ENCODE peak calls at places on chromosomes 7 and 10, in seven cellular contexts. W is A549, S is stomach, T is AG10803, I is heart left ventricle, Y is kidney epithelial cell, V is Peyer's patch. E is an unnamed sample.

GRCh38 chr7:103150192-103150591 is 1.3 kb upstream of the NAPEPLD start:
- DNase-seq in W (no peak), S (no peak), T (no peak), I (no peak), Y (no peak), V (peak), E (no peak)

GRCh38 chr10:35423505-35424306 is 87.4 kb downstream of the CCNY start:
- DNase-seq in W (no peak), S (no peak), T (peak), I (no peak), Y (no peak), V (no peak), E (no peak)

GRCh38 chr7:22549667-22550513 is 49.9 kb upstream of the STEAP1B start:
- DNase-seq in W (no peak), S (no peak), T (no peak), I (no peak), Y (no peak), V (peak), E (no peak)

GRCh38 chr7:128114806-128115205 is 83.6 kb upstream of the LRRC4 start:
- DNase-seq in W (no peak), S (peak), T (no peak), I (no peak), Y (no peak), V (peak), E (no peak)

GRCh38 chr7:4325732-4326131 is 356.4 kb upstream of the FOXK1 start:
- DNase-seq in W (no peak), S (no peak), T (no peak), I (no peak), Y (no peak), V (no peak), E (no peak)

GRCh38 chr10:45809829-45810228 is 37.5 kb downstream of the AGAP4 start:
- DNase-seq in W (no peak), S (no peak), T (peak), I (no peak), Y (no peak), V (no peak), E (no peak)

GRCh38 chr7:122520961-122521555 is 177.9 kb downstream of the RNF133 start:
- DNase-seq in W (no peak), S (no peak), T (no peak), I (no peak), Y (no peak), V (no peak), E (no peak)

GRCh38 chr7:97024209-97025129 is at the start of gene DLX5:
- DNase-seq in W (no peak), S (no peak), T (peak), I (no peak), Y (no peak), V (no peak), E (no peak)

GRCh38 chr10:92124524-92125168 is 166.2 kb downstream of the CPEB3 start:
- DNase-seq in W (no peak), S (peak), T (peak), I (no peak), Y (peak), V (no peak), E (no peak)

GRCh38 chr7:57245206-57245605 is 113.0 kb upstream of the ZNF479 start:
- DNase-seq in W (no peak), S (no peak), T (no peak), I (no peak), Y (no peak), V (no peak), E (no peak)

GRCh38 chr10:99080275-99080816 is 155.3 kb downstream of the HPSE2 start:
- DNase-seq in W (no peak), S (no peak), T (no peak), I (no peak), Y (no peak), V (no peak), E (no peak)

GRCh38 chr10:132111121-132111731 is 45.5 kb downstream of the JAKMIP3 start:
- DNase-seq in W (no peak), S (peak), T (no peak), I (peak), Y (no peak), V (peak), E (no peak)

GRCh38 chr7:84104841-84105240 is 89.7 kb downstream of the SEMA3A start:
- DNase-seq in W (no peak), S (no peak), T (no peak), I (no peak), Y (no peak), V (no peak), E (no peak)

GRCh38 chr10:62327897-62328296 is 46.3 kb upstream of the ZNF365 start:
- DNase-seq in W (no peak), S (no peak), T (peak), I (no peak), Y (no peak), V (no peak), E (peak)

GRCh38 chr10:82289945-82290344 is 415.0 kb downstream of the NRG3 start:
- DNase-seq in W (no peak), S (no peak), T (no peak), I (no peak), Y (no peak), V (no peak), E (no peak)

GRCh38 chr10:33509231-33509871 is 174.9 kb upstream of the NRP1 start:
- DNase-seq in W (peak), S (peak), T (peak), I (no peak), Y (peak), V (peak), E (peak)

GRCh38 chr10:78658645-78659632 is 409.8 kb upstream of the ZMIZ1 start:
- DNase-seq in W (no peak), S (no peak), T (no peak), I (no peak), Y (no peak), V (no peak), E (no peak)

GRCh38 chr10:103706047-103706446 is 149.3 kb downstream of the SH3PXD2A start:
- DNase-seq in W (no peak), S (no peak), T (no peak), I (no peak), Y (no peak), V (no peak), E (no peak)

GRCh38 chr7:100683659-100684533 is 10.2 kb downstream of the GIGYF1 start:
- DNase-seq in W (no peak), S (no peak), T (no peak), I (no peak), Y (no peak), V (no peak), E (no peak)

GRCh38 chr10:72692897-72693598 is 1.1 kb downstream of the MCU start:
- DNase-seq in W (no peak), S (no peak), T (peak), I (no peak), Y (no peak), V (no peak), E (no peak)

GRCh38 chr7:102410918-102411317 is 14.8 kb downstream of the PRKRIP1 start:
- DNase-seq in W (no peak), S (no peak), T (no peak), I (no peak), Y (no peak), V (no peak), E (no peak)

GRCh38 chr7:101435461-101436225 is 73.0 kb downstream of the COL26A1 start:
- DNase-seq in W (no peak), S (no peak), T (no peak), I (no peak), Y (no peak), V (no peak), E (no peak)

GRCh38 chr10:62054825-62055224 is 153.3 kb downstream of the ARID5B start:
- DNase-seq in W (no peak), S (no peak), T (no peak), I (no peak), Y (no peak), V (no peak), E (no peak)

GRCh38 chr7:98286093-98286525 is 4.6 kb downstream of the BRI3 start:
- DNase-seq in W (no peak), S (peak), T (peak), I (peak), Y (no peak), V (peak), E (no peak)

GRCh38 chr10:86958109-86958830 is at the start of gene SNCG:
- DNase-seq in W (no peak), S (peak), T (no peak), I (peak), Y (no peak), V (no peak), E (no peak)

GRCh38 chr10:121702351-121703320 is 104.4 kb upstream of the FGFR2 start:
- DNase-seq in W (peak), S (no peak), T (peak), I (no peak), Y (peak), V (no peak), E (peak)

GRCh38 chr7:76515999-76516443 is 5.7 kb downstream of the UPK3B start:
- DNase-seq in W (no peak), S (peak), T (peak), I (no peak), Y (no peak), V (peak), E (no peak)

DNA sequence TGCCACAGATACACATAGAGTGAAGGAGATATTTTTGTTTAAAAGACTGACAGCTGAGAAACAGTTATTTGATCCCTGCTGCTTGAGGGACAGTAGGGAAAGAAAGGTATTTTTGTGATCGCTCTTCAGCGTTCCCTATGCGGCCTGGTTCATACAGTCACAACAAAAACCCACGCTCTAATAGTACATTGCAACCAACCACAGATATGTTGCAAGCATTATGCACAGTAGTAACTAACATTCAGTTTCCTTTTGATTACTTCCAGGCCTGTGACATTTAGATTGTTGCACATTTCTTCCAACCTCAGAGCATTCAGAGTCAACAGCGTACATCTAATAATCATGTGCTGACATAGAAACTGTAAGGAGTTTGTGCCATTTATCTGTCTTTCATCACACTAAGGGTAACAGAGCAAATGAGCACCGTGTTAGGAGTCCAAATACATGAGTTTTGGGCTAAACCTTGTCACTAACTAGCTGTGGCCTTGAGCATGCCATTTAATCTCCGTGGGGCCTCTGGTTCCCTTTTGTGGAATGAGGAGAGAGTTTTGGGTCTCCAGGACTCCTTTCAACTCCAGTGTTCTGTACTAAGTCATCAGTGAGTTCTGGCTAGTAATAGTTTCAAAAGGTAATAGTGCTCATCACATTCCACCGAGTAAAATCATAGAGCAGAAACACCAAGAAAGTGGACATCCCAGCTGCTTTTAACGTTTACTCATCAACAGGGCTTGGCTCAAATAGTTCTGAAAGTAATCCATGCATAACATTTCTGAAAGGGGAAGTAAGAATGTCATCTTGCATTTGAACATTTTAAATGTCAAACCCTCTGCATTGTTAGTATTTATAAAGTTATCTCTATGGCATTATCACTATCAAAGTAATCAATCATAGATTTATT is 99.0 kb upstream of the FZD1 start:
- DNase-seq in W (no peak), S (no peak), T (peak), I (no peak), Y (peak), V (no peak), E (peak)
- H3K4me3 ChIP-seq in W (no peak), S (no peak), T (peak), I (no peak), Y (no peak), V (no peak), E (no peak)

DNA sequence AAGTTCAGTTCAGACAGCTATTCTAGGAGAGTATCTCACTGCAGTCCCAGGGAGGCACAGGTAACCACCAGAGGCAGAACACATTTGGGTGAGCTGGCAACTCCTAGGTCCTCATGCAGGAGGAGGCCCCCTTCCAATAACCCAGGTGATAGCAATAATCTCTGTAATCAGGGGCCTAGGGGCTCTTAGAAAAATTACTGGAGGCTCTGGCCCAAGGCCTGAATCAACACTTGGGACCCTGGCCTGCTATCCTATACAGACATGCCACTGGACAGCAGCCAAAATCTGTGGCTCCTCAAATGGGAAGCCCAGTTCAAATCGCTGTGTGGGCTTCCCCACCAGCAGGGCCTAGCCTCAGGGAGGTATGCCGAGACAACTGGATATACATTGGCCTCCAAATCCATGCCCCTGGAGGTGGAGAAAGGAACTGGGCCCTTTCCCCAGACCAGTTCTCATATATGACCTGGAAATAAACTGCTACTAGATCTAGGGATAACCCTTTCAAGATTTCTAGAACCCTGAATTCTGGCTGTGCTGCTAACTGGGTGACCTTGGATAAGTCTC is 1.6 kb downstream of the AVPI1 start:
- DNase-seq in W (peak), S (peak), T (no peak), I (no peak), Y (no peak), V (peak), E (no peak)
- TF ChIP-seq CTCF in W (no peak), S (peak), T (peak), I (peak), Y (peak), V (peak), E (peak)

GRCh38 chr10:88107296-88107695 is 243.9 kb downstream of the PTEN start:
- DNase-seq in W (no peak), S (no peak), T (no peak), I (no peak), Y (no peak), V (no peak), E (no peak)
- H3K4me3 ChIP-seq in W (no peak), S (no peak), T (no peak), I (no peak), Y (no peak), V (no peak), E (no peak)

GRCh38 chr7:26293569-26294308 is 2.1 kb downstream of the SNX10 start:
- DNase-seq in W (no peak), S (no peak), T (no peak), I (no peak), Y (no peak), V (peak), E (no peak)

GRCh38 chr7:26292768-26293560 is 1.3 kb downstream of the SNX10 start:
- DNase-seq in W (no peak), S (no peak), T (no peak), I (no peak), Y (no peak), V (no peak), E (no peak)

GRCh38 chr7:26295015-26295414 is 3.4 kb downstream of the SNX10 start:
- DNase-seq in W (no peak), S (no peak), T (no peak), I (no peak), Y (no peak), V (no peak), E (no peak)

GRCh38 chr7:26291251-26291650 is 411 bp upstream of the SNX10 start:
- DNase-seq in W (no peak), S (no peak), T (no peak), I (no peak), Y (no peak), V (no peak), E (no peak)

DNA sequence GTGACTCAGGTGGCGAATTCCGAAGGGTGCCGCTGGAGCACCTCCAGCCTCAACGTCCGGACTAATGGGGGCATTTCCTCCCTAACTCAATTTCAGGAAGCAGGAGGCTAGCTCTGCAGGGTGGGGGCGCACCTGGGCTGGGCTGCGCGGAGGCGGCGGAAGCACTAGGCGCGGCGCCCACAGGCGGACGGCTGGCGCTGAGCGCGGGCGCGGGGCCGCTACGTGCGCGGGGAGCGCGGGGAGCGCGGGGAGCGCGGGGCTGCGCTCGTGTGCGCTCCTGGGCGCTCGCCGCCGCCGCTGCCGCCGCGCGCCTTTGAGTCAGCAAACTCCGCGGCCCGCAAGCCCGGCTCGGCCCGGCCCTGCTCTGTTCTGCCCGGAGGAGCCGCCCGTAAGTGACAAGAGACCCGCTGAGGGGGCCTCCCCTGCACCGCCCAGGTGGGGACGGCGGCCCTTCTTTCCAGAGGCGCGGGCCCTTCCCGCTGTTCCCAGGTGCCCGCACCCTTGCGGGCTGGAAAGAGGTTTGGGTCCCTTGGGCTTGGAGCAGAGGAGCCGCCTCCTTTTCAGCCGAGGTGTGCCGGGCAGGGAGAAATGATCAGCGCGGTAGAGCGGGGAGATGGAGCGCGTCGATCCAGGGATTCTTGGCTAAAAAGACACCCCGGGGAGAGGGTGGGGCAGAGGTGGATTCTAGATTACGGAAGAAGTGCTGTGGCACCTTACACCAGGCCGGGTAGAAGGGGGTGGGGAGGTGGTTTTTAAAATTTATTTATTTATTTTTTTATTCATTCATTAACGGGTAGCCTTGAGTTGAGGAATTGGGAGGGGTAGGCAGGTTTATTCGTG is at the start of gene SNX10:
- DNase-seq in W (peak), S (peak), T (no peak), I (peak), Y (no peak), V (peak), E (no peak)
- TF ChIP-seq CTCF in W (peak), S (no peak), T (no peak), I (no peak), Y (peak), V (peak), E (no peak)

GRCh38 chr7:35254496-35255416 is 856 bp upstream of the TBX20 start:
- DNase-seq in W (no peak), S (no peak), T (no peak), I (peak), Y (no peak), V (no peak), E (no peak)
- H3K4me3 ChIP-seq in W (peak), S (peak), T (peak), I (peak), Y (no peak), V (peak), E (no peak)